ENCODE peak calls at places on chromosomes 7 and 10, in four cellular contexts. Q is psoas muscle, C is hepatocyte, M is breast epithelium. Y is an unnamed sample.

GRCh38 chr7:12358694-12359093 is 45.0 kb downstream of the VWDE start:
- DNase-seq in C (no peak), M (no peak), Q (no peak), Y (no peak)

GRCh38 chr10:48941427-48942075 is 1.9 kb upstream of the LRRC18 start:
- DNase-seq in Q (no peak), M (no peak), C (no peak), Y (peak; percentile 40)

GRCh38 chr7:114819629-114820362 is 102.1 kb upstream of the MDFIC start:
- DNase-seq in C (peak; percentile 82), M (peak; percentile 36), Q (no peak), Y (no peak)

GRCh38 chr10:133391249-133391635 is 2.7 kb upstream of the MTG1 start:
- DNase-seq in Q (no peak), C (no peak), M (no peak), Y (no peak)

GRCh38 chr10:71621783-71622526 is 97.6 kb downstream of the C10orf105 start:
- DNase-seq in Q (no peak), M (no peak), C (peak; percentile 73), Y (peak; percentile 71)

GRCh38 chr7:123024989-123025758 is 29.7 kb upstream of the TAS2R16 start:
- DNase-seq in M (no peak), C (no peak), Q (no peak), Y (no peak)

GRCh38 chr7:13880789-13881188 is 108.7 kb downstream of the ETV1 start:
- DNase-seq in Q (no peak), C (no peak), M (no peak), Y (no peak)

GRCh38 chr10:29496341-29497162 is 138.2 kb downstream of the SVIL start:
- DNase-seq in C (peak; percentile 84), M (peak; percentile 26), Q (peak; percentile 88), Y (peak; percentile 80)

GRCh38 chr7:115332691-115333090 is 410.8 kb downstream of the MDFIC start:
- DNase-seq in Q (no peak), M (no peak), C (no peak), Y (no peak)

GRCh38 chr7:82778021-82778420 is 334.4 kb upstream of the CACNA2D1 start:
- DNase-seq in Q (no peak), M (no peak), C (no peak), Y (no peak)

GRCh38 chr10:58963101-58963534 is 213.3 kb upstream of the PHYHIPL start:
- DNase-seq in M (no peak), Q (no peak), C (peak; percentile 28), Y (no peak)

GRCh38 chr10:62732841-62733653 is 71.5 kb upstream of the ADO start:
- DNase-seq in M (no peak), Q (no peak), C (no peak), Y (no peak)

GRCh38 chr7:33109758-33110238 is 594 bp upstream of the RP9 start:
- DNase-seq in C (no peak), M (no peak), Q (no peak), Y (no peak)

GRCh38 chr10:43204943-43205671 is 61.8 kb downstream of the RASGEF1A start:
- DNase-seq in C (peak; percentile 73), M (peak; percentile 16), Q (peak; percentile 46), Y (peak; percentile 61)
- TF ChIP-seq CTCF in C (peak; percentile 60), M (no peak), Q (peak; percentile 47), Y (no peak)

GRCh38 chr7:111527545-111527944 is 34.7 kb downstream of the IMMP2L start:
- DNase-seq in C (no peak), Q (no peak), M (no peak), Y (no peak)
- H3K27ac ChIP-seq in C (no peak overlapping the region), Q (no peak overlapping the region), M (no peak overlapping the region), Y (no peak overlapping the region)

GRCh38 chr7:127895814-127896280 is 135.4 kb downstream of the LRRC4 start:
- DNase-seq in M (no peak), C (peak; percentile 26), Q (no peak), Y (no peak)
- H3K36me3 ChIP-seq in M (no peaks in the 10 kb centered on the region), C (no peaks in the 10 kb centered on the region), Q (no peaks in the 10 kb centered on the region), Y (no peaks in the 10 kb centered on the region)

GRCh38 chr7:21030237-21030636 is 243.6 kb upstream of the SP8 start:
- DNase-seq in Q (no peak), C (no peak), M (no peak), Y (no peak)

GRCh38 chr7:21028990-21029337 is 242.3 kb upstream of the SP8 start:
- DNase-seq in M (no peak), C (no peak), Q (no peak), Y (no peak)

GRCh38 chr7:21023841-21024502 is 237.3 kb upstream of the SP8 start:
- DNase-seq in C (no peak), M (no peak), Q (no peak), Y (no peak)

GRCh38 chr7:21028186-21028989 is 241.7 kb upstream of the SP8 start:
- DNase-seq in Q (no peak), M (no peak), C (peak; percentile 16), Y (no peak)
- TF ChIP-seq CTCF in Q (no peak), M (no peak), C (no peak), Y (no peak)

GRCh38 chr7:22357311-22358175 is 589 bp upstream of the RAPGEF5 start:
- DNase-seq in Q (no peak), M (no peak), C (peak; percentile 69), Y (no peak)
- H3K27ac ChIP-seq in Q (no peak overlapping the region), M (peak overlapping the region; percentile 73), C (peak overlapping the region; percentile 93), Y (no peak overlapping the region)

GRCh38 chr10:13649844-13650520 is 63.2 kb downstream of the PRPF18 start:
- DNase-seq in M (no peak), Q (no peak), C (no peak), Y (no peak)

GRCh38 chr10:13651969-13652720 is 65.4 kb downstream of the PRPF18 start:
- DNase-seq in C (no peak), Q (no peak), M (no peak), Y (no peak)

GRCh38 chr10:13650961-13651360 is 64.2 kb downstream of the PRPF18 start:
- DNase-seq in M (no peak), Q (no peak), C (no peak), Y (no peak)

GRCh38 chr10:13644866-13645265 is 58.1 kb downstream of the PRPF18 start:
- DNase-seq in Q (no peak), C (no peak), M (no peak), Y (no peak)

GRCh38 chr10:13648425-13648824 is 61.7 kb downstream of the PRPF18 start:
- DNase-seq in C (no peak), Q (no peak), M (no peak), Y (no peak)
- H3K36me3 ChIP-seq in C (no peaks in the 10 kb centered on the region), Q (peaks cover 90% of the 10 kb centered on the region), M (no peaks in the 10 kb centered on the region), Y (peaks cover 66% of the 10 kb centered on the region)

DNA sequence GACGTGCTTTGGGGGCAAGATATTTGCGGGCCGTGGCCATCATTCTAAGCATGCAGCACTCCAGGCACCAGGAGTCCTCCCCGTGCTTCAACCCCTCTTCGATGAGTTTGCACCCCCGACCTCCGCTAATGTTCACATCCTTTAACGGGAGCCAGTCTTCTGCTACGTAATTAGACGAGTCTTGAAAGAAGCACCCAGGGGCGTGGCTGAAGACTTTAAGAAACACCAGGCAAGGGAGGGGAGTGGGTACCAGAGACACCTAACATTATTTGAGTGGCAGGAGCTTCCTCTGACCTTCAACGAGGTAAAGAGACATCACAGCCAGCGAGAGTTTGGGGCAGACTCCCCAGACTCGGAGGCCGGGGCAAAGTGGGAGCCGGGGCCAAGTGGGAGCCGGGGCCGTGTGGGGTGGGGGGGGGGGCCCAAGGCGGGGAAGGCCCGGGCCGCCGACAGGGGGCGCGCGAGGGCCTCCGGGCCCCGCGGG is 31.1 kb upstream of the TOMM7 start:
- DNase-seq in C (no peak), M (peak; percentile 41), Q (no peak), Y (peak; percentile 76)
- TF ChIP-seq CTCF in C (peak; percentile 65), M (no peak), Q (no peak), Y (peak; percentile 51)

GRCh38 chr7:131289051-131289450 is 38.6 kb upstream of the MKLN1 start:
- DNase-seq in Q (no peak), M (no peak), C (no peak), Y (no peak)
- H3K27ac ChIP-seq in Q (no peak overlapping the region), M (no peak overlapping the region), C (no peak overlapping the region), Y (no peak overlapping the region)

Y was measured in ascending aorta.